ENCODE peak calls at places on chromosomes 4 and X, in six cellular contexts. N, H, B, R, U and D are unnamed samples.

GRCh38 chrX:45794995-45795337 is 594.3 kb upstream of the DIPK2B start:
- DNase-seq in N (no peak), H (no peak), B (no peak), R (no peak), U (no peak), D (no peak)

GRCh38 chr4:86043755-86044592 is 315.9 kb downstream of the MAPK10 start:
- DNase-seq in N (peak), H (peak), B (peak), R (peak), U (no peak), D (no peak)

GRCh38 chrX:120302434-120302833 is 8.8 kb downstream of the TMEM255A start:
- DNase-seq in N (no peak), H (no peak), B (no peak), R (no peak), U (no peak), D (peak)

GRCh38 chrX:108601276-108601675 is 135.1 kb downstream of the IRS4 start:
- DNase-seq in N (no peak), H (no peak), B (no peak), R (no peak), U (no peak), D (no peak)

GRCh38 chrX:29797156-29797555 is 418.2 kb upstream of the MAGEB2 start:
- DNase-seq in N (no peak), H (no peak), B (no peak), R (no peak), U (no peak), D (no peak)

GRCh38 chr4:1522606-1523005 is 116.4 kb upstream of the NKX1-1 start:
- DNase-seq in N (no peak), H (no peak), B (no peak), R (no peak), U (no peak), D (peak)

GRCh38 chr4:183876268-183876934 is 28.7 kb upstream of the STOX2 start:
- DNase-seq in N (peak), H (no peak), B (peak), R (no peak), U (no peak), D (no peak)

GRCh38 chr4:27861381-27861787 is 1000.7 kb downstream of the STIM2 start:
- DNase-seq in N (peak), H (no peak), B (no peak), R (peak), U (peak), D (peak)

GRCh38 chr4:106868381-106869035 is 167.6 kb downstream of the DKK2 start:
- DNase-seq in N (no peak), H (no peak), B (peak), R (no peak), U (no peak), D (no peak)

GRCh38 chr4:152729466-152729865 is 49.7 kb upstream of the TMEM154 start:
- DNase-seq in N (peak), H (no peak), B (no peak), R (no peak), U (no peak), D (no peak)

GRCh38 chr4:39349326-39349725 is 16.8 kb downstream of the RFC1 start:
- DNase-seq in N (no peak), H (no peak), B (no peak), R (no peak), U (no peak), D (no peak)

GRCh38 chrX:34849371-34849770 is 93.2 kb upstream of the FAM47B start:
- DNase-seq in N (no peak), H (no peak), B (no peak), R (no peak), U (no peak), D (no peak)

GRCh38 chrX:3659761-3660160 is 53.7 kb downstream of the PRKX start:
- DNase-seq in N (no peak), H (no peak), B (no peak), R (no peak), U (no peak), D (no peak)

GRCh38 chr4:20370284-20370683 is 118.6 kb downstream of the SLIT2 start:
- DNase-seq in N (no peak), H (no peak), B (no peak), R (no peak), U (no peak), D (no peak)

GRCh38 chrX:47743504-47743903 is 84.5 kb upstream of the UXT start:
- DNase-seq in N (no peak), H (no peak), B (no peak), R (no peak), U (no peak), D (no peak)

GRCh38 chr4:103099691-103100392 is at the start of gene BDH2:
- DNase-seq in N (peak), H (peak), B (peak), R (peak), U (no peak), D (no peak)

GRCh38 chr4:128334256-128334655 is 46.6 kb upstream of the PGRMC2 start:
- DNase-seq in N (no peak), H (peak), B (no peak), R (no peak), U (no peak), D (no peak)

DNA sequence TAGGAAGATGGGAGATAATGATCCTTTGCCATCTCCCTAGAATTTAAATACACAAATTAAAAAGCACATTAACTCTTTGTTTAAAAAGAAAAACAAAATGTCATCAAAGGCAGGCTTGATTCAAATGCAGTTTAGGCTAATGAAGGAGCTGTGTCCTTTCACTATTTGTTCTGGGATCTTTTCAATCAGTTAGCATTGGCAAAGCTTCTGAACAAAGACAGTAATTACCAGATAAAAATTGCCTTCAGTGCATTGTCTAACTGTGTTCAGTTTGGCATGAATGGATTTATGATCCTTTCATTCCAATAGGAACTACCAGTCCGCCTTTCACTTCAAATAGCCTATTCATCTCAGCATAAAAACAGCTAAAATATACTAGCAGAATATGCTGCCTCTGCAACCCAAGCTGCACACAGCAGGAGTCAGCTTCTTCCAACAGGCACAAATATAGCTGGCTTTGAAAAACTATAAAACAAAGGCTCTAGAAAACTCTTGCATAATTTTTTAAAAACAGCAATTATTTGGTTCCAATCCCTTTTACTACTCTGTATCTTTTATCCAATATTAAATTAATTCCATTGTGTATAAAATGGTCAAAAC is 49.8 kb upstream of the ATXN3L start:
- DNase-seq in N (no peak), H (no peak), B (no peak), R (no peak), U (no peak), D (no peak)
- TF ChIP-seq JUN in N (no peak), H (no peak), B (no peak), R (no peak), U (no peak), D (no peak)

DNA sequence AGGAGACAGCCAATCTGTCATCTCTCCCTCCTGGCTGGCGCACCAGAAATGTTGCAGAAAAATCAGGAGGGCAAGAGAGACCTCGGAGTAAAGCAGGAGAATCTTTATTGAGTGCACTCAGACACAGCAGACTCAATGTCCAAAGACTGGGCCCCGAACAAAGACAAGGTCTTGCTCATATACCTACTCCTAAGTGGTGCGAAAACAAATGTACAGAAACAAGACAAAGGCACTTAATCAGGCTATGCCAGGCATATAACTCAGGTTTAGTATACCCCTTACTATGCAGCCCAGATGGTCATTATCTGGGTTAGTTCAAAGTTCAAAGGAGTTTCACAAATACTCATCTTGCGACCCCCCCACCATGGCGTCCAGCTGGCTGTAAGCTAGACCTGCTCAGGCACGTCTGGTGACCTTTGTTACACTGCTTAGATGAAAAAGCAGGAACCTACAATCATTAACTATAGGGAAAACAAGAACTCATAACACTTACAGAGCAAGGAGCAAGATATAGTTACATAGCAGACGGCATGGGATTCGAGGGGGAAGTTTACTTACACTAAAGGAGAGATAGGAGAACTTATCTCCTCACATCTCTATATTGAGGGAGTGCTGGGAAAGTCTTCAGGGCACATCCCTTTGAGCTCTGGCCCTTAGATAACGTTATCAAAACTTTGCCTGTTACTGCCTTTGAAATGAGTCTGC is 27.5 kb downstream of the SULT1E1 start:
- DNase-seq in N (peak), H (no peak), B (no peak), R (peak), U (no peak), D (no peak)
- TF ChIP-seq JUN in N (no peak), H (no peak), B (no peak), R (peak), U (no peak), D (no peak)

DNA sequence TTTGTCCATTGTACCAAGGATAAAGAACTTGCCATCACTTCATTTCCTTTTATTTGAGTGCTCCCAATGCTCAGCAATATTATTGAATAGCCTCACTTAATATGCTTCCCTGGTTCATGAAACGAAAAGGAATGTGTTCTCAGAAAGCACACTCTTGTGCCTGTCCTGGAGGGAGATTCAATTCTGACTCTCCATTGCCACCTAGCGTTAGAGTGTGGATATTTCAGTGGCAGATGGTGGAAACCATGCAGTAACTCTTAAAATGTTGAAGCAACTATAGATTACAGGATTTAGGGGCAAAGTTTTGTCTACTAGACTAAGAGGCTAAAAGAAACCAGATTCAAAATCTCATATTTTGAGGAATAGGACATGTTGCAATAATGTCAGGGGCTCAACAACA is 36.0 kb downstream of the GAB3 start:
- DNase-seq in N (peak), H (peak), B (peak), R (peak), U (peak), D (peak)
- TF ChIP-seq JUN in N (no peak), H (no peak), B (no peak), R (no peak), U (no peak), D (no peak)

DNA sequence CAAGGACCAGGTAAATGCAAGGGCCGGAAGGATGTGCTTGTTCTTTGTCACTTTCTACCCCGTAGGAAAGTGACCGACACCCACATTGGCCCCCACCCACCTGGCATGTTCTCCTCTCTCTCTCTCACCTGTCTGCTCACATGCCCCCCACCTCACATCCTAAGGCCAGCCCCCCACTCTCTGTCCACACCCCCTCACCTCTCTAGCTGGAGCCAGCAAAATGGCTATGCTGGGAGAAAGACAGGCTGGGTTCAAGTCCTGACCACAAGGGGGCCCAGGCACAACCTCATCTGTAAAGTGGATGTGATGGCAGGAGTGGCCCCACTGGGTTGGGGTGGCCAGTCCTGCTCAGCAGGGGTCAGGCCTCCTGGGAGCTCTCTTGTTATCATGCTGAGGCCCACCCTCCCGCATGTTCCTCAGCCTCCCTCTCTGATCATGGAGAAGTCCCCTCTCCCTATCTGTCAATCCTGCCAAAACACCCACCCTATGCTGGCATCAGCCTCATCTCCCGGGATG is 1.7 kb upstream of the PPP2R2C start:
- DNase-seq in N (peak), H (peak), B (no peak), R (peak), U (peak), D (peak)
- TF ChIP-seq JUN in N (no peak), H (no peak), B (no peak), R (no peak), U (no peak), D (no peak)

DNA sequence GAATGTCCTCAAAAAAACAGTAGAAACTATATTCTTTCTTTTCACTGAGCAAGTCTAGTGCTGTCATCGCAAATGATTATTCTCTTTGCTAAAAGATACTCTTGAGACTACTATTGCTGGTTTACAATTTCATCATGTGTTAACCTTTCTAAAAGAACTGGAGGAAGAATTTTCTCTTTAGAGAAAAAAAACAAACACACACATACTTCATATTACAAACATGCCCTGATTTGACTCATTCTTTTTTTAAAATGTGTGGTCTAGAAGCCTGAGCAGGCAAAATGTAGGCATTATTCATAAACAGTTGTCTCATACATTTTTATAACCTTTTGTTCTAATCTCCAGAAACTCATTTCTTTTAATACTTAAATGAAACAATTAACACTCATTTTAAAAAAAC is 60.6 kb upstream of the FAT4 start:
- DNase-seq in N (no peak), H (no peak), B (no peak), R (no peak), U (no peak), D (no peak)
- TF ChIP-seq JUN in N (no peak), H (no peak), B (no peak), R (no peak), U (no peak), D (no peak)